ENCODE peak calls at places on chromosomes 3 and 15, in ten cellular contexts. Z is posterior cingulate gyrus, N is prostate gland, I is psoas muscle, C is HS-5, H is AG09309, R is mesenteric fat pad, J is activated T-cell treated with anti-CD3 and anti-CD28 coated beads for 1 hour, E is T-helper 9 cell, W is D341Med. S is an unnamed sample.

GRCh38 chr15:65902373-65902772 is 33.1 kb downstream of the RAB11A start:
- DNase-seq in Z (no peak), N (peak; percentile 10), I (no peak), C (no peak), H (no peak), R (no peak), J (no peak), E (no peak), W (no peak), S (peak; percentile 78)

GRCh38 chr3:33218072-33218445 is 551 bp downstream of the SUSD5 start:
- DNase-seq in Z (no peak), N (no peak), I (no peak), C (no peak), H (no peak), R (no peak), J (no peak), E (no peak), W (no peak), S (no peak)

GRCh38 chr3:23874359-23875120 is 42.2 kb downstream of the NKIRAS1 start:
- DNase-seq in Z (no peak), N (no peak), I (no peak), C (no peak), H (no peak), R (no peak), J (no peak), E (no peak), W (no peak), S (no peak)

GRCh38 chr3:132638721-132639120 is 20.9 kb downstream of the ACAD11 start:
- DNase-seq in Z (no peak), N (no peak), I (no peak), C (no peak), H (no peak), R (no peak), J (no peak), E (no peak), W (no peak), S (no peak)

GRCh38 chr3:67495751-67496150 is 158.7 kb downstream of the SUCLG2 start:
- DNase-seq in Z (no peak), N (no peak), I (no peak), C (no peak), H (no peak), R (no peak), J (no peak), E (no peak), W (no peak), S (no peak)

GRCh38 chr15:26020871-26021270 is 157.7 kb upstream of the ATP10A start:
- DNase-seq in Z (no peak), N (no peak), I (no peak), C (no peak), H (no peak), R (no peak), J (no peak), E (no peak), W (no peak), S (no peak)

GRCh38 chr3:186973702-186974101 is 43.4 kb downstream of the ST6GAL1 start:
- DNase-seq in Z (no peak), N (no peak), I (no peak), C (no peak), H (no peak), R (no peak), J (no peak), E (no peak), W (no peak), S (no peak)

GRCh38 chr3:149203758-149204157 is 17.9 kb downstream of the CP start:
- DNase-seq in Z (no peak), N (no peak), I (no peak), C (no peak), H (no peak), R (no peak), J (no peak), E (no peak), W (no peak), S (no peak)

GRCh38 chr3:176403531-176403930 is 793.8 kb downstream of the TBL1XR1 start:
- DNase-seq in Z (no peak), N (no peak), I (no peak), C (no peak), H (no peak), R (no peak), J (no peak), E (no peak), W (no peak), S (no peak)

GRCh38 chr15:73142802-73143762 is 90.8 kb downstream of the NEO1 start:
- DNase-seq in Z (no peak), N (no peak), I (no peak), C (no peak), H (no peak), R (no peak), J (no peak), E (no peak), W (no peak), S (no peak)